ENCODE peak calls at places on chromosomes 16 and 17, in four cellular contexts. J is MM.1S, G is GM23338, N is HCT116. U is an unnamed sample.

GRCh38 chr16:29745126-29745852 is 501 bp downstream of the C16orf54 start:
- DNase-seq in N (no peak), J (peak), G (peak), U (no peak)

GRCh38 chr16:56709686-56710040 is 20.3 kb upstream of the NUP93 start:
- DNase-seq in N (no peak), G (no peak), J (no peak), U (no peak)

GRCh38 chr17:76726231-76726765 is at the start of gene JMJD6:
- DNase-seq in G (peak), N (peak), J (peak), U (peak)

GRCh38 chr17:34383225-34383615 is 20.2 kb upstream of the CCL1 start:
- DNase-seq in J (no peak), G (no peak), N (no peak), U (no peak)

GRCh38 chr16:54289242-54290051 is 2.9 kb upstream of the IRX3 start:
- DNase-seq in N (no peak), G (peak), J (no peak), U (no peak)

GRCh38 chr17:43701318-43701743 is 39.6 kb upstream of the MEOX1 start:
- DNase-seq in N (no peak), J (peak), G (no peak), U (peak)

GRCh38 chr16:87955302-87956168 is 4.3 kb downstream of the BANP start:
- DNase-seq in N (no peak), J (no peak), G (no peak), U (peak)

GRCh38 chr17:7881655-7882054 is 6.9 kb upstream of the CHD3 start:
- DNase-seq in G (no peak), N (no peak), J (no peak), U (no peak)

GRCh38 chr16:85086347-85087291 is 25.7 kb downstream of the CIBAR2 start:
- DNase-seq in G (peak), J (peak), N (peak), U (peak)

GRCh38 chr16:16940351-16940750 is 530.4 kb downstream of the XYLT1 start:
- DNase-seq in G (peak), J (no peak), N (no peak), U (no peak)

GRCh38 chr17:6948976-6949375 is 46.9 kb upstream of the ALOX12 start:
- DNase-seq in J (no peak), N (no peak), G (no peak), U (no peak)

DNA sequence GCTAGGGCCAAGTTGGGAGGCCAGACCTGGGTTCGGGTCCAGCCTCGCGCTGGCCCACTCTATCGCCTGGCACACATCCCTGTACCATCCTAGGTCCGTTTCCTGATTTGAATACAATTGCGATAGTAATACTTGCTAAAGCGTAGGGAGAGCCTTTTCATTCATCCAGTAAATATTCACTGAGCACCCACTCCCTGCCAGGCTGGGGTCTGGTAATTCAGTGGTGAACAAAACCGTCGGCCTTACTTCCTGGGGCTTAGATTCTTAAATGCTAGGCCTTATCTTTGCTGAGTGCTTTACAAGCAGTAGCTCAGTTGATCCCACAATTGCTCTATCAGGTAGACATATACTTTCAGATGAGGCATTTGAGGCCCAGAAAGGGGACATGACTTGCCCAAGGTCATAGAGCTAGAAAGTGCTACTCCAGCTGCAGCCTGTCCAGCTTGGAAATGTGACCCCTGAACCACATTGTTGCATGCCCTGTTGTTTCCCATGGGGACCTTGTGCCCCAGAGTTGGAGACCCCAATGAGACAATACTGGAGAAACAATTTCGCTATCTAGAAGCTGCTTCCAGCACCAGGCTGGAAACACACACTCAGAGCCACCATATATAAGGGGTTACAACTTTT is 689 bp downstream of the USB1 start:
- DNase-seq in G (no peak), J (no peak), N (no peak), U (no peak)
- H3K27ac ChIP-seq in G (no peak), J (no peak), N (no peak), U (no peak)

DNA sequence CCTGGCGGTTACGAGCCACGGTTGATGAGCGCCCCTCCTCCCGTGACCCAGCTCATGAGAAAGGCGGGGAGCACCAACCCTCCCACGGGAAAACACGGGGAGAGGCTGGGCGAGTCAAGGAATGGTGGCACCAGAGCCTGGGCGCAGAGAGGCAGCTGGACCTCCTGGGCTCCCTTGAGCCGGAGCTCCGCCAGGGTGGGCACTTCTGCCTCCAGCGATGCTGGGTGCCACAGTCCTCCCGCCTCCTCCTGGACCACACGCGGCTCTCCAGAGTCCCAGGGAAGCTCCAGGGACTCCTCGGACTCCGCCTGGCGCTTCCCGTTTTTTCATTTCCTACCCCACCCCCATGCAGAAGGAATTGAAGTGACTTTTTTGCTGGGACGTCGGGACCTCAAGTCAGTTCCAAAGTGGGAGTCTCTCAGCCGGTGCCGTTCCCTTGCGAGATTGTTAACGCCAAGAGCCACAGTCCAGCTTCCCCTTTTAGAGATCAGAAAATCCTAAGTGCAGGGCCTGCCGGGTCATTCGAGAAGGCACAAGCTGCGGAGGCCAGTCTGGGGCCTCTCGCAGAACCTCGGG is 6.6 kb upstream of the CBX8 start:
- DNase-seq in N (no peak), G (peak), J (no peak), U (no peak)
- TF ChIP-seq EZH2 in N (no peak), G (peak), J (no peak), U (peak)

DNA sequence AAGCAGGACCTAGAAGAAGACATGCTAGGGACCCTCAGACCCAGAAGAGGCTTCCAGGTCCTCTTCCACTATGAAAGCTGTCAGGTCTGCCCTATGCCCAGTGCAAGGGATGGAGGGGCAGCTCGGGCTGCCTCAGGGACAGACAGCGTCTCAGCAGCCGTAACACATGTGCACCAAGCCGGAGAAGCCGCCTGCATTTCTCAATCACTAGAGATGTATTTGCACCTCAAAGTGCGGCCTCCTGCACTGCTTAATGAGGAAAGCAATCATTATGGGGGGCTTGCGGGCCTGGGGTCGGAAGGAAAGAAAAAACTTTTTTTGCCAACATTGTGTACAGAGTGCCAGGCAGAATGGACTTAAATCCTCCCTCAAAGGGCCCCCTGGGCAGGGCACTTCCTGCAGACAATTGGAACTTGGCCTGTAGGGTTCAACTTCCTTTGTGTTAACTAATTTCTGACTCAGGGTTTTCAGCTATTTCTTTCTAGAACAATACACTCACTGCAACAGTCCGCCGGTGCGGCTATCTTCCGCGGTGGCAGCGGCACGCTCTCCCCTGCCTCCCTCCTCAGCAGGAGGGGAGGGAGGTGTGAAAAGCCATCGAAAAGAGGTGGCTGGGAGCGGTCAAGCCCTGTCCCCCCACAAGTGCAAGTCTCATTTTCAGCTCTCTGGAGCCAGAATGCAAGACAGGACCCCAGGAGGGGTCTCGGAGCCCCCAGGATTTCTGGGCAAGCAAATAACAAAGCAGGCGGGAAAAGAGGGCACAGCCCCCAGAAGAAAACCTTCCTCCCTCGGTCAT is 101.2 kb downstream of the ZNF423 start:
- DNase-seq in J (peak), N (no peak), G (peak), U (peak)
- H3K4me3 ChIP-seq in J (no peak), N (no peak), G (peak), U (peak)

GRCh38 chr17:52147872-52148271 is 10.6 kb downstream of the CA10 start:
- DNase-seq in G (no peak), J (peak), N (no peak), U (peak)
- H3K27ac ChIP-seq in G (no peak), J (peak), N (no peak), U (peak)

DNA sequence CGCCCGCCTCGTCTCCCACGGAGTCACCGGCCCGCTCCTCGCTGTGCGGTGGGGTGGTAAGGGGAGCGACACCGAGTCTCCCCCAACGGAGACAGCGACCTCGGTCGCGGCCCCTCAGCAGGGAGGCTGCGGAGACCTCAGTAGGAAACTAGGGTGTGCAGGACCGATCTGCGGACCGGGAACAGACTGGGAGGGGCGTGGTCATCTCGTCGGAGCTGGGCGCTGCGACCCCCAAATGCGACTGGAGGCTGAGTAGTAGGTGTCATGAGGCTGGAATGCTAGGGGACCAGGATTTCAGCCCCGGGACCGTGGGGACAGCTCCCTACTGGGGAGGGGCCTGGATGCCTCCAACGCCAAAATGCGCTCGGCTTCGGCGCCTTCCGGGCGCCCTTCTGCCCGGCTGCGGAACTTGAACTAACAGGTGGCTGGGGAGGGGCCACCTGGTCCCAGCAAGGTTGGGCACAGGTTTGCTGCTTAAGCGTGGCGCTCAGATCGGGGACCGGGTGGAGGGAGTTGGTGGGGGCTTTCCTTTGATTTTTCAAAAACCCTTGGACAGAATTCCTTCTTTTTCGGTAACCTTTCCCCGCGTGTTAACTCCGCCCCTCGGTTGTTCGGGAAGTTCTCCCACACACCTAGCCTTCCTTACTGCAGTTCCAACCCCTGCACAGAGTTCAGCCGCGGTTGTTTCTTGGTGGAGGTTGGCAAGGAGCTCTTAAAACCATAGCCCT is 1.5 kb downstream of the CACNG4 start:
- DNase-seq in G (peak), J (peak), N (no peak), U (no peak)
- TF ChIP-seq EZH2 in G (no peak), J (no peak), N (no peak), U (peak)